ENCODE peak calls at places on chromosomes 5 and 9, in nine cellular contexts. One of them, this sample, is unnamed.

GRCh38 chr5:157564149-157564711 is 11.3 kb downstream of the ADAM19 start:
- DNase-seq in NCI-H1105: no peak
- DNase-seq in RWPE2: no peak
- DNase-seq in WTC11: no peak
- DNase-seq in NCI-H2029: no peak
- DNase-seq in lower lobe of right lung: no peak
- DNase-seq in T-cell: no peak
- DNase-seq in endothelial cell: no peak
- DNase-seq in retina: peak
- DNase-seq in this sample: no peak

GRCh38 chr9:3437031-3437430 is 88.8 kb downstream of the RFX3 start:
- DNase-seq in lower lobe of right lung: no peak
- DNase-seq in RWPE2: no peak
- DNase-seq in endothelial cell: no peak
- DNase-seq in NCI-H1105: peak
- DNase-seq in NCI-H2029: no peak
- DNase-seq in WTC11: no peak
- DNase-seq in retina: no peak
- DNase-seq in T-cell: no peak
- DNase-seq in this sample: no peak

GRCh38 chr9:130900701-130901497 is 4.3 kb upstream of the QRFP start:
- DNase-seq in NCI-H2029: no peak
- DNase-seq in endothelial cell: no peak
- DNase-seq in RWPE2: no peak
- DNase-seq in T-cell: no peak
- DNase-seq in WTC11: no peak
- DNase-seq in lower lobe of right lung: no peak
- DNase-seq in retina: no peak
- DNase-seq in NCI-H1105: no peak
- DNase-seq in this sample: no peak

GRCh38 chr9:87256973-87257372 is 240.7 kb upstream of the DAPK1 start:
- DNase-seq in lower lobe of right lung: no peak
- DNase-seq in WTC11: no peak
- DNase-seq in T-cell: no peak
- DNase-seq in RWPE2: no peak
- DNase-seq in endothelial cell: no peak
- DNase-seq in NCI-H1105: no peak
- DNase-seq in retina: no peak
- DNase-seq in NCI-H2029: no peak
- DNase-seq in this sample: no peak

GRCh38 chr9:15021146-15021545 is 110.9 kb upstream of the FREM1 start:
- DNase-seq in WTC11: no peak
- DNase-seq in NCI-H2029: no peak
- DNase-seq in T-cell: no peak
- DNase-seq in RWPE2: no peak
- DNase-seq in lower lobe of right lung: no peak
- DNase-seq in endothelial cell: no peak
- DNase-seq in NCI-H1105: no peak
- DNase-seq in retina: no peak
- DNase-seq in this sample: no peak

GRCh38 chr9:76717611-76718010 is 46.6 kb upstream of the PCA3 start:
- DNase-seq in retina: no peak
- DNase-seq in NCI-H1105: no peak
- DNase-seq in WTC11: no peak
- DNase-seq in NCI-H2029: peak
- DNase-seq in endothelial cell: no peak
- DNase-seq in T-cell: no peak
- DNase-seq in lower lobe of right lung: no peak
- DNase-seq in RWPE2: no peak
- DNase-seq in this sample: no peak

GRCh38 chr9:6215562-6215961 is at the start of gene IL33:
- DNase-seq in T-cell: no peak
- DNase-seq in WTC11: no peak
- DNase-seq in NCI-H1105: peak
- DNase-seq in endothelial cell: no peak
- DNase-seq in RWPE2: no peak
- DNase-seq in lower lobe of right lung: no peak
- DNase-seq in retina: no peak
- DNase-seq in NCI-H2029: no peak
- DNase-seq in this sample: no peak

GRCh38 chr5:124735169-124735858 is 11.1 kb downstream of the ZNF608 start:
- DNase-seq in WTC11: peak
- DNase-seq in RWPE2: no peak
- DNase-seq in endothelial cell: peak
- DNase-seq in lower lobe of right lung: no peak
- DNase-seq in T-cell: no peak
- DNase-seq in retina: peak
- DNase-seq in NCI-H2029: no peak
- DNase-seq in NCI-H1105: no peak
- DNase-seq in this sample: peak

GRCh38 chr5:120457839-120458507 is 6.1 kb upstream of the PRR16 start:
- DNase-seq in endothelial cell: peak
- DNase-seq in RWPE2: peak
- DNase-seq in WTC11: peak
- DNase-seq in lower lobe of right lung: peak
- DNase-seq in NCI-H2029: peak
- DNase-seq in T-cell: no peak
- DNase-seq in retina: peak
- DNase-seq in NCI-H1105: no peak
- DNase-seq in this sample: peak

GRCh38 chr5:13558408-13558807 is 386.1 kb downstream of the DNAH5 start:
- DNase-seq in T-cell: no peak
- DNase-seq in endothelial cell: no peak
- DNase-seq in retina: no peak
- DNase-seq in lower lobe of right lung: no peak
- DNase-seq in NCI-H1105: no peak
- DNase-seq in RWPE2: no peak
- DNase-seq in WTC11: no peak
- DNase-seq in NCI-H2029: no peak
- DNase-seq in this sample: no peak

GRCh38 chr5:120936652-120937051 is 472.6 kb downstream of the PRR16 start:
- DNase-seq in RWPE2: no peak
- DNase-seq in WTC11: no peak
- DNase-seq in endothelial cell: no peak
- DNase-seq in retina: no peak
- DNase-seq in NCI-H2029: no peak
- DNase-seq in NCI-H1105: no peak
- DNase-seq in lower lobe of right lung: peak
- DNase-seq in T-cell: no peak
- DNase-seq in this sample: no peak

GRCh38 chr5:38997579-38997978 is 76.6 kb downstream of the RICTOR start:
- DNase-seq in retina: peak
- DNase-seq in WTC11: no peak
- DNase-seq in NCI-H2029: no peak
- DNase-seq in T-cell: no peak
- DNase-seq in endothelial cell: no peak
- DNase-seq in RWPE2: no peak
- DNase-seq in lower lobe of right lung: no peak
- DNase-seq in NCI-H1105: no peak
- DNase-seq in this sample: no peak

GRCh38 chr5:169700611-169701010 is 63.5 kb downstream of the DOCK2 start:
- DNase-seq in NCI-H1105: no peak
- DNase-seq in endothelial cell: no peak
- DNase-seq in RWPE2: no peak
- DNase-seq in T-cell: no peak
- DNase-seq in retina: no peak
- DNase-seq in lower lobe of right lung: no peak
- DNase-seq in WTC11: no peak
- DNase-seq in NCI-H2029: no peak
- DNase-seq in this sample: no peak

GRCh38 chr5:126479810-126480209 is 56.6 kb downstream of the GRAMD2B start:
- DNase-seq in lower lobe of right lung: no peak
- DNase-seq in T-cell: no peak
- DNase-seq in endothelial cell: no peak
- DNase-seq in NCI-H2029: no peak
- DNase-seq in NCI-H1105: no peak
- DNase-seq in WTC11: no peak
- DNase-seq in RWPE2: no peak
- DNase-seq in retina: no peak
- DNase-seq in this sample: no peak

GRCh38 chr5:174065528-174066189 is 20.2 kb downstream of the NSG2 start:
- DNase-seq in lower lobe of right lung: no peak
- DNase-seq in NCI-H1105: no peak
- DNase-seq in NCI-H2029: peak
- DNase-seq in retina: no peak
- DNase-seq in T-cell: no peak
- DNase-seq in RWPE2: no peak
- DNase-seq in WTC11: no peak
- DNase-seq in endothelial cell: no peak
- DNase-seq in this sample: no peak

GRCh38 chr5:97266576-97266975 is 83.5 kb upstream of the RIOK2 start:
- DNase-seq in RWPE2: no peak
- DNase-seq in lower lobe of right lung: no peak
- DNase-seq in NCI-H1105: no peak
- DNase-seq in T-cell: no peak
- DNase-seq in retina: no peak
- DNase-seq in WTC11: no peak
- DNase-seq in NCI-H2029: no peak
- DNase-seq in endothelial cell: no peak
- DNase-seq in this sample: no peak

GRCh38 chr5:10680876-10681481 is 80.1 kb downstream of the DAP start:
- DNase-seq in RWPE2: peak
- DNase-seq in retina: no peak
- DNase-seq in T-cell: no peak
- DNase-seq in endothelial cell: no peak
- DNase-seq in lower lobe of right lung: no peak
- DNase-seq in WTC11: no peak
- DNase-seq in NCI-H1105: no peak
- DNase-seq in NCI-H2029: no peak
- DNase-seq in this sample: no peak

GRCh38 chr9:106287108-106287631 is 575.8 kb upstream of the ZNF462 start:
- DNase-seq in lower lobe of right lung: no peak
- DNase-seq in WTC11: no peak
- DNase-seq in retina: peak
- DNase-seq in NCI-H1105: no peak
- DNase-seq in endothelial cell: no peak
- DNase-seq in T-cell: no peak
- DNase-seq in RWPE2: no peak
- DNase-seq in NCI-H2029: peak
- DNase-seq in this sample: peak

GRCh38 chr5:179125789-179126505 is 65.8 kb downstream of the ZNF354C start:
- DNase-seq in RWPE2: peak
- DNase-seq in retina: no peak
- DNase-seq in NCI-H2029: no peak
- DNase-seq in T-cell: no peak
- DNase-seq in NCI-H1105: no peak
- DNase-seq in lower lobe of right lung: peak
- DNase-seq in endothelial cell: no peak
- DNase-seq in WTC11: no peak
- DNase-seq in this sample: no peak

GRCh38 chr5:104430977-104431620 is 868.5 kb upstream of the NUDT12 start:
- DNase-seq in retina: no peak
- DNase-seq in endothelial cell: no peak
- DNase-seq in T-cell: no peak
- DNase-seq in RWPE2: no peak
- DNase-seq in NCI-H2029: no peak
- DNase-seq in lower lobe of right lung: no peak
- DNase-seq in WTC11: no peak
- DNase-seq in NCI-H1105: no peak
- DNase-seq in this sample: no peak

GRCh38 chr5:1285141-1285540 is 9.7 kb downstream of the TERT start:
- DNase-seq in retina: no peak
- DNase-seq in NCI-H2029: no peak
- DNase-seq in endothelial cell: no peak
- DNase-seq in RWPE2: peak
- DNase-seq in T-cell: no peak
- DNase-seq in WTC11: no peak
- DNase-seq in lower lobe of right lung: no peak
- DNase-seq in NCI-H1105: no peak
- DNase-seq in this sample: no peak

GRCh38 chr5:59058977-59059687 is 476.3 kb downstream of the RAB3C start:
- DNase-seq in NCI-H2029: no peak
- DNase-seq in endothelial cell: no peak
- DNase-seq in T-cell: no peak
- DNase-seq in RWPE2: no peak
- DNase-seq in lower lobe of right lung: no peak
- DNase-seq in retina: no peak
- DNase-seq in NCI-H1105: no peak
- DNase-seq in WTC11: no peak
- DNase-seq in this sample: no peak

GRCh38 chr9:98010450-98010849 is 27.3 kb downstream of the ANP32B start:
- DNase-seq in WTC11: peak
- DNase-seq in retina: no peak
- DNase-seq in endothelial cell: peak
- DNase-seq in T-cell: no peak
- DNase-seq in RWPE2: no peak
- DNase-seq in lower lobe of right lung: no peak
- DNase-seq in NCI-H2029: no peak
- DNase-seq in NCI-H1105: no peak
- DNase-seq in this sample: no peak

GRCh38 chr5:17275279-17276158 is 58.1 kb downstream of the BASP1 start:
- DNase-seq in WTC11: no peak
- DNase-seq in NCI-H1105: no peak
- DNase-seq in NCI-H2029: no peak
- DNase-seq in retina: no peak
- DNase-seq in RWPE2: no peak
- DNase-seq in endothelial cell: no peak
- DNase-seq in lower lobe of right lung: no peak
- DNase-seq in T-cell: no peak
- DNase-seq in this sample: no peak

GRCh38 chr5:90386099-90386710 is 23.4 kb downstream of the CETN3 start:
- DNase-seq in lower lobe of right lung: no peak
- DNase-seq in NCI-H2029: no peak
- DNase-seq in RWPE2: no peak
- DNase-seq in NCI-H1105: no peak
- DNase-seq in retina: no peak
- DNase-seq in T-cell: no peak
- DNase-seq in WTC11: no peak
- DNase-seq in endothelial cell: no peak
- DNase-seq in this sample: no peak

GRCh38 chr9:16064701-16065230 is 511.9 kb downstream of the CCDC171 start:
- DNase-seq in T-cell: no peak
- DNase-seq in NCI-H1105: no peak
- DNase-seq in retina: peak
- DNase-seq in lower lobe of right lung: no peak
- DNase-seq in WTC11: no peak
- DNase-seq in endothelial cell: no peak
- DNase-seq in RWPE2: no peak
- DNase-seq in NCI-H2029: no peak
- DNase-seq in this sample: no peak

GRCh38 chr9:61671276-61671973 is 481.6 kb downstream of the SPATA31A7 start:
- DNase-seq in NCI-H1105: no peak
- DNase-seq in endothelial cell: no peak
- DNase-seq in RWPE2: peak
- DNase-seq in WTC11: no peak
- DNase-seq in lower lobe of right lung: no peak
- DNase-seq in T-cell: no peak
- DNase-seq in retina: no peak
- DNase-seq in NCI-H2029: no peak
- DNase-seq in this sample: no peak

GRCh38 chr5:140145818-140146522 is 20.2 kb downstream of the IGIP start:
- DNase-seq in NCI-H2029: no peak
- DNase-seq in NCI-H1105: no peak
- DNase-seq in retina: peak
- DNase-seq in lower lobe of right lung: peak
- DNase-seq in RWPE2: no peak
- DNase-seq in T-cell: peak
- DNase-seq in WTC11: peak
- DNase-seq in endothelial cell: peak
- DNase-seq in this sample: peak

GRCh38 chr5:1883120-1883924 is 597 bp upstream of the IRX4 start:
- DNase-seq in NCI-H2029: no peak
- DNase-seq in lower lobe of right lung: peak
- DNase-seq in RWPE2: peak
- DNase-seq in T-cell: no peak
- DNase-seq in retina: peak
- DNase-seq in WTC11: peak
- DNase-seq in endothelial cell: peak
- DNase-seq in NCI-H1105: peak
- DNase-seq in this sample: peak

GRCh38 chr5:113119271-113119924 is 142.8 kb downstream of the DCP2 start:
- DNase-seq in lower lobe of right lung: peak
- DNase-seq in endothelial cell: peak
- DNase-seq in WTC11: no peak
- DNase-seq in RWPE2: no peak
- DNase-seq in NCI-H2029: no peak
- DNase-seq in NCI-H1105: no peak
- DNase-seq in T-cell: no peak
- DNase-seq in retina: peak
- DNase-seq in this sample: peak

GRCh38 chr5:78649816-78650561 is 1.4 kb upstream of the LHFPL2 start:
- DNase-seq in T-cell: no peak
- DNase-seq in lower lobe of right lung: no peak
- DNase-seq in RWPE2: no peak
- DNase-seq in retina: no peak
- DNase-seq in NCI-H1105: no peak
- DNase-seq in endothelial cell: no peak
- DNase-seq in NCI-H2029: no peak
- DNase-seq in WTC11: peak
- DNase-seq in this sample: no peak